ENCODE peak calls at places on chromosomes 1 and 21, in four cellular contexts. T is breast epithelium, D is ovary, L is tibial nerve. S is an unnamed sample.

GRCh38 chr1:153728305-153729066 is 636 bp downstream of the INTS3 start:
- DNase-seq in D (peak), L (no peak), T (peak), S (peak)

GRCh38 chr1:91006113-91006908 is 15.5 kb downstream of the ZNF644 start:
- DNase-seq in L (no peak), D (no peak), T (no peak), S (no peak)

GRCh38 chr21:26515257-26515656 is 57.8 kb downstream of the CYYR1 start:
- DNase-seq in D (no peak), L (no peak), T (peak), S (no peak)

GRCh38 chr1:204736861-204737260 is 51.3 kb upstream of the LRRN2 start:
- DNase-seq in T (no peak), L (no peak), D (no peak), S (no peak)

GRCh38 chr1:94160811-94161210 is 39.9 kb upstream of the ABCA4 start:
- DNase-seq in D (no peak), L (no peak), T (no peak), S (no peak)

GRCh38 chr1:241356519-241357365 is at the start of gene RGS7:
- DNase-seq in L (no peak), D (peak), T (no peak), S (peak)

GRCh38 chr1:192003295-192004083 is 154.8 kb upstream of the RGS18 start:
- DNase-seq in T (no peak), D (no peak), L (no peak), S (no peak)

GRCh38 chr1:24369199-24369598 is 44.4 kb downstream of the STPG1 start:
- DNase-seq in D (no peak), T (peak), L (peak), S (no peak)

GRCh38 chr1:2275796-2276536 is 47.8 kb downstream of the SKI start:
- DNase-seq in D (no peak), L (no peak), T (no peak), S (no peak)

GRCh38 chr1:236280438-236281285 is 1.1 kb downstream of the ERO1B start:
- DNase-seq in L (no peak), D (no peak), T (peak), S (peak)

GRCh38 chr21:44489962-44490361 is 34.7 kb downstream of the LRRC3 start:
- DNase-seq in D (no peak), T (no peak), L (no peak), S (no peak)

GRCh38 chr1:199297901-199298300 is 659.1 kb downstream of the PTPRC start:
- DNase-seq in L (no peak), T (no peak), D (no peak), S (no peak)

GRCh38 chr1:85421179-85421578 is 43.8 kb downstream of the DDAH1 start:
- DNase-seq in D (no peak), L (no peak), T (no peak), S (no peak)

GRCh38 chr21:43976661-43977060 is 35.4 kb upstream of the TRAPPC10 start:
- DNase-seq in T (no peak), L (no peak), D (no peak), S (no peak)

GRCh38 chr21:28883931-28884330 is 108.7 kb downstream of the LTN1 start:
- DNase-seq in L (no peak), T (no peak), D (no peak), S (no peak)
- H3K27ac ChIP-seq in L (peak), T (peak), D (peak), S (peak)

DNA sequence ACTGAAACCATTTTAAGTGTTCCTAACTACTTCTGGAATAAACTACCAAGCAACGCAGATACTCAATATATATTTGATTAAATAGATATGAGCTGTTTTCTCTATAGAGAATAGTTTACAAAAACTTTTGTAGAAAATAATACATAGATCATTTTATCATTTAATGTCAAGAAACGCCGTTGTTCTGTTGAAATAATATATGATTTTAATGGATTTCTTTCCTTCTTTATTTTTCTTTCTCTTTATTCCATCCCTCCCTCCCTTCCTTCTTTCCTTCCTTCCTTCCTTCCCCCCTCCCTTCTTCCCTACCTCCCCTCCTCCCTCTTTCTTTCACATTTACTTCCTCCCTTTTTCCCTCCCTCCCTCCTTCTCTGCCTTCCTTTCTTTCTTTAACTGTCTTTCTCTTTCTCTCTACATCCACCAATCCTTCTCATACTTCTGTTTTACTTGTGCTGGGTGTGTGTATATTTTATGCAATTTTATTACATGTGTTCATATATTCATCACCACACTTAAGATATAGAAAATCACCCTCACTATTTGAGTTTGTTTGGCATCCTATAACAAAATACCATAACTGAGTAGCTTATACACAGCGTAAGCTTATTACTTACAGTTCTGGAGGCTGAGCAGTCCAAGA is 230.9 kb upstream of the BRINP3 start:
- DNase-seq in T (no peak), L (no peak), D (no peak), S (no peak)
- TF ChIP-seq POLR2A in T (no peak), L (no peak), D (no peak), S (no peak)

GRCh38 chr1:150262388-150263320 is 5.1 kb downstream of the CA14 start:
- DNase-seq in T (no peak), D (no peak), L (no peak), S (no peak)
- H3K27ac ChIP-seq in T (no peak), D (no peak), L (no peak), S (no peak)

GRCh38 chr1:149885364-149886111 is 13.8 kb upstream of the BOLA1 start:
- DNase-seq in T (peak), L (peak), D (peak), S (peak)

GRCh38 chr1:149886396-149887195 is 12.8 kb upstream of the BOLA1 start:
- DNase-seq in T (peak), D (peak), L (peak), S (peak)

GRCh38 chr1:149888999-149889289 is 10.4 kb upstream of the BOLA1 start:
- DNase-seq in T (peak), D (peak), L (no peak), S (no peak)

GRCh38 chr1:149887456-149888159 is 11.8 kb upstream of the BOLA1 start:
- DNase-seq in T (peak), D (peak), L (peak), S (peak)

DNA sequence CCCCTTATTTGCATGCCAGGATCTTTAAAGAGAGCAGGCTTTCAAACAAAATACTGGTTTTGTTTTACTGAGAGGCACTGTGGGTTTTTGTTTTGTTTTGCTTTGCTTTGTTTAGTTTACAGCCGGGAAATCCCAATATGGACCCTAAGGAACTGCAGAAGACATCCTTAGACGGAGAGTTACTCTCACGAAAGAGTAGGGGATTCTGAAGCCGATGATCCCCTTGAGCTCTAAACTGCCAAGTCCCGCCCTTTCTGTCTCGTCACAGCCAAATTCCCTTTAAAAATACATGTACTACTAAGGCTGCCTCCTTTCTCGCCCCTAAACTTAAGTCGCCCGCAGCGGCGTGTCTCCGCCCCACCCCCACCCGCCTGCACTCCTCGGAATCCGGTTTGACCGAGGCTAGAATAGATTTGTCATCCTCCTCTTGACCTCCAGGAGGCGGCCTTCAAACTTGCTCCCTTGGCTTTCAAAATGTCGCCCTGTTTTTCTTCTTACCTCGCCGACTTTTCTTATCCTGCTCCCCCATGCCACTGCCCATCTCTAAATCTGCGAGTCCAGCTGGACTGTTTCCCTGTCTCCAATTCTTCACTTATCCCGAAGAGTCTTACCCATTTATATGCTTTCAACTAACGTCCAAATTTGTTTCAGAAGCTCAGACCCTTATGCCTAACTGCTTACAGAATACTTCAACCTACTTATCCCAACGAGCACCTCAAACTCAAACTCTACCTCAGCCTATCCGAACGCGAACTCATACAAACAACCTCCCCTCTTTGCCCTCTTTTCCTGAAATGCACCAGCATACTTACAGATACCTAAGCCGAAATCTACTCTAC is 11.0 kb upstream of the BOLA1 start:
- DNase-seq in L (peak), T (peak), D (peak), S (peak)
- TF ChIP-seq POLR2A in L (peak), T (no peak), D (peak), S (no peak)

GRCh38 chr21:40990366-40990765 is 143.4 kb upstream of the DSCAM start:
- DNase-seq in T (no peak), L (no peak), D (no peak), S (no peak)
- H3K27ac ChIP-seq in T (no peak), L (no peak), D (no peak), S (no peak)

GRCh38 chr1:202691846-202692245 is 18.4 kb downstream of the SYT2 start:
- DNase-seq in T (no peak), L (no peak), D (no peak), S (no peak)

GRCh38 chr1:202688401-202688800 is 21.9 kb downstream of the SYT2 start:
- DNase-seq in D (no peak), T (no peak), L (no peak), S (no peak)

GRCh38 chr1:202689493-202690342 is 20.5 kb downstream of the SYT2 start:
- DNase-seq in L (no peak), T (no peak), D (no peak), S (no peak)

GRCh38 chr1:202687819-202688218 is 22.4 kb downstream of the SYT2 start:
- DNase-seq in T (no peak), D (no peak), L (no peak), S (no peak)

DNA sequence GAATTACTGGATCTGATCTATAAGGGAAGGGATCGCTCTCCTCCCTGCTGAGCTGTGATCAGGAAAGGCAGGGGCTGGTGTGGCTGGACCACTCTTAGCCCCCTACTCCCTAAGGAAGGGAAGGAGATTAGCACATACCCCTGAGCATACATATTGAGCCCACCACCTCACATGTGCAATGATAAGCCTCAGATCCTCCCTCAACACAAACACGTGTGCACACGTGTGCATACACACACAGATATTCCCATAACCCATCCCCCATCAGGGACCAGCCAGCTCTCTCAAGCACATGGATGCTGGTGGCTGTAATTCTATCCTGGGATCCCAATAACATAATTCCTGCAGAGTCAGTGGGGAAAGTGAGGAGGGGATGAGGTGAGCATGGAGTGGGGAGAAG is 21.2 kb downstream of the SYT2 start:
- DNase-seq in T (no peak), L (no peak), D (no peak), S (no peak)
- TF ChIP-seq POLR2A in T (no peak), L (no peak), D (no peak), S (no peak)

GRCh38 chr1:201513498-201514243 is 6.7 kb upstream of the CSRP1 start:
- DNase-seq in T (no peak), L (no peak), D (no peak), S (no peak)
- H3K27ac ChIP-seq in T (peak), L (peak), D (no peak), S (peak)